ENCODE peak calls at places on chromosomes 3 and 15, in ten cellular contexts. K is upper lobe of right lung; R is spleen; T is MM.1S; Y is DND-41; W is GM12878; N is CD8-positive, alpha-beta T cell; D is mammary epithelial cell; L is suprapubic skin; O is tibial artery. B is an unnamed sample. For H3K27me3, the result is how much of the 10 kb centered on the place peaks cover.

GRCh38 chr15:27235689-27236088 is 264.7 kb downstream of the GABRG3 start:
- DNase-seq in R (no peak), L (no peak), W (no peak), Y (no peak), D (no peak), K (no peak), O (no peak), N (no peak), T (no peak), B (no peak)

GRCh38 chr3:36095238-36095637 is 285.1 kb upstream of the STAC start:
- DNase-seq in R (no peak), N (no peak), D (no peak), K (no peak), T (no peak), Y (no peak), O (no peak), L (no peak), W (no peak), B (no peak)

GRCh38 chr3:133570139-133570936 is 3.1 kb upstream of the CDV3 start:
- DNase-seq in N (no peak), D (peak), K (no peak), W (no peak), L (no peak), O (no peak), Y (no peak), T (no peak), R (no peak), B (peak)

GRCh38 chr3:44125882-44126281 is 115.8 kb upstream of the TOPAZ1 start:
- DNase-seq in T (no peak), D (no peak), W (no peak), L (no peak), Y (no peak), R (no peak), O (no peak), K (no peak), N (no peak), B (no peak)

GRCh38 chr15:99361541-99362185 is 110.4 kb downstream of the LRRC28 start:
- DNase-seq in K (no peak), W (no peak), T (no peak), R (no peak), N (no peak), O (no peak), D (peak), Y (no peak), L (no peak), B (no peak)

GRCh38 chr15:44535509-44536297 is 1.2 kb upstream of the EIF3J start:
- DNase-seq in O (no peak), W (no peak), L (no peak), K (no peak), R (peak), T (peak), D (no peak), N (no peak), Y (no peak), B (peak)

GRCh38 chr15:56261854-56262509 is 18.3 kb upstream of the RFX7 start:
- DNase-seq in O (no peak), K (no peak), L (no peak), W (no peak), D (peak), R (no peak), N (no peak), T (peak), Y (no peak), B (no peak)

GRCh38 chr3:128072454-128073184 is 20.4 kb downstream of the SEC61A1 start:
- DNase-seq in Y (no peak), K (peak), O (no peak), T (no peak), W (no peak), R (peak), L (peak), D (no peak), N (no peak), B (no peak)

GRCh38 chr15:39741258-39741657 is 41.4 kb downstream of the FSIP1 start:
- DNase-seq in T (no peak), R (no peak), O (no peak), K (no peak), D (no peak), W (no peak), Y (no peak), L (no peak), N (no peak), B (no peak)

GRCh38 chr3:45946307-45946706 is 3.0 kb downstream of the CXCR6 start:
- DNase-seq in D (no peak), O (no peak), T (no peak), L (no peak), Y (no peak), N (no peak), W (no peak), R (no peak), K (no peak), B (no peak)

GRCh38 chr15:74958908-74959642 is 2.5 kb upstream of the RPP25 start:
- DNase-seq in Y (no peak), K (no peak), O (no peak), L (no peak), W (no peak), R (no peak), D (no peak), T (no peak), N (no peak), B (peak)

GRCh38 chr15:52295421-52295991 is at the start of gene MYO5C:
- DNase-seq in N (no peak), L (peak), K (peak), Y (no peak), W (no peak), D (peak), O (peak), T (peak), R (peak), B (peak)

GRCh38 chr3:188594137-188594536 is 440.2 kb downstream of the LPP start:
- DNase-seq in T (no peak), K (no peak), O (no peak), N (no peak), Y (no peak), D (peak), W (no peak), L (no peak), R (no peak), B (no peak)

GRCh38 chr15:65363766-65364165 is 14.0 kb downstream of the IGDCC3 start:
- DNase-seq in T (no peak), Y (no peak), N (no peak), R (peak), D (no peak), W (no peak), L (no peak), O (no peak), K (peak), B (no peak)

GRCh38 chr3:128503751-128504532 is 10.9 kb upstream of the GATA2 start:
- DNase-seq in R (peak), O (no peak), W (no peak), K (no peak), N (no peak), D (no peak), T (no peak), Y (no peak), L (peak), B (peak)

GRCh38 chr3:4163006-4163405 is 140.2 kb upstream of the SETMAR start:
- DNase-seq in O (no peak), Y (no peak), D (no peak), W (no peak), T (no peak), K (no peak), R (no peak), N (no peak), L (no peak), B (no peak)

GRCh38 chr3:10017636-10018292 is 8.5 kb upstream of the FANCD2 start:
- DNase-seq in N (no peak), L (no peak), T (no peak), D (peak), Y (no peak), O (no peak), K (no peak), W (no peak), R (no peak), B (no peak)

GRCh38 chr3:71458895-71459294 is 124.6 kb downstream of the FOXP1 start:
- DNase-seq in D (no peak), W (no peak), L (no peak), K (no peak), R (no peak), N (no peak), Y (no peak), T (no peak), O (no peak), B (no peak)

GRCh38 chr3:34012102-34012461 is 213.7 kb downstream of the PDCD6IP start:
- DNase-seq in N (no peak), T (no peak), Y (no peak), L (no peak), K (no peak), O (no peak), R (no peak), W (no peak), D (peak), B (no peak)

GRCh38 chr3:97687734-97688133 is 76.8 kb upstream of the ARL6 start:
- DNase-seq in W (no peak), K (no peak), N (no peak), L (no peak), D (peak), Y (no peak), R (no peak), O (no peak), T (no peak), B (no peak)

GRCh38 chr3:64108281-64108680 is 85.0 kb upstream of the PSMD6 start:
- DNase-seq in K (no peak), L (no peak), N (no peak), W (no peak), Y (no peak), D (no peak), O (no peak), R (no peak), T (no peak), B (no peak)

GRCh38 chr15:71662306-71662705 is 148.0 kb upstream of the NR2E3 start:
- DNase-seq in T (no peak), K (no peak), O (no peak), N (no peak), W (no peak), Y (no peak), R (no peak), D (no peak), L (no peak), B (no peak)

GRCh38 chr15:64334530-64334929 is 21.4 kb downstream of the CSNK1G1 start:
- DNase-seq in R (no peak), D (no peak), T (no peak), Y (no peak), O (no peak), L (no peak), K (no peak), N (peak), W (no peak), B (no peak)

GRCh38 chr15:73751896-73752816 is 995 bp downstream of the INSYN1 start:
- DNase-seq in W (no peak), L (no peak), N (no peak), K (no peak), O (no peak), R (peak), T (no peak), D (no peak), Y (no peak), B (no peak)
- H3K27me3 ChIP-seq in W (under half), L (under half), N (under half), K (under half), O (under half), R (under half), T (half or more), D (under half), Y (under half), B (under half)

DNA sequence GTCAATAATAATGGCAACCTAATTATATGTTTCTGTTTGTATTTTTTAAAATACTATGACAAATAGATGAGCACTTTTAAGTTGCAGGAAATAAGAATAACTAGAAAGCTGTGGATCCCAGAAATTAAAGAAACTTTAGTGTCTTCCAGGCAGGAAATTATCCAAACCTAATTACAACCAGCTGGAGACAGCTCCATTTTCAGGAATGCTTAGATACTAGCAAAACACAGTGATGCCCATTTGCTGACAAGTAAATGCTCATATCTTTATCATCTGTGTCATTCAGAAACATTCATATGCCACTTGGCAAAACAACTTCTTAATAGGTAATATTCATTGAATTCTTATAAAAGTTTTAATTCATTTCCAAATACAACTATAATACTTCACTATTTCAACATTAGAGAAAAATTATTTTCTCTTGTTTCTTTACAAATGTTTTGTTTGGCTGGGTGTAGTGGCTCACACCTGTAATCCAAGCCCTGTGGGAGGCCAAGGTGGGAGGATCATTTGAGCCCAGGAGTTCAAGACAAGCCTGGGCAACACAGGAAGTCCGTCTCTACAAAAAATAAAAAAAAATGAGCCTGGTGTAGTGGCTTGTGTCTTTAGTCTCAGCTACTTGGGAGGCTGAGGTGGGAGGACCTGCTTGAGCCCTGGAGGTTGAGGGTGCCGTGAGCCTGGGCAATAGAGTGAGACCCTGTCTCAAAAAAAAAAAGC is 169.1 kb upstream of the TSPAN3 start:
- DNase-seq in R (no peak), D (peak), K (no peak), Y (no peak), L (no peak), N (no peak), T (no peak), O (no peak), W (no peak), B (no peak)
- H3K27ac ChIP-seq in R (no peak), D (no peak), K (no peak), Y (no peak), L (no peak), N (no peak), T (no peak), O (no peak), W (no peak), B (no peak)

GRCh38 chr3:150840733-150841515 is 64.3 kb downstream of the MINDY4B start:
- DNase-seq in R (no peak), L (no peak), K (no peak), Y (peak), O (no peak), T (no peak), N (no peak), D (no peak), W (no peak), B (no peak)
- TF ChIP-seq CTCF in R (no peak), L (no peak), K (no peak), Y (peak), O (no peak), T (no peak), N (no peak), D (no peak), W (no peak), B (no peak)

GRCh38 chr15:38053786-38054185 is 119.3 kb downstream of the TMCO5A start:
- DNase-seq in N (no peak), O (no peak), T (no peak), K (no peak), L (no peak), W (no peak), Y (no peak), D (no peak), R (no peak), B (no peak)
- H3K27me3 ChIP-seq in N (under half), O (under half), T (under half), K (under half), L (under half), W (under half), Y (under half), D (under half), R (under half), B (under half)

GRCh38 chr3:112093180-112093522 is 7.0 kb downstream of the C3orf52 start:
- DNase-seq in T (no peak), K (no peak), O (no peak), L (no peak), Y (no peak), D (no peak), R (no peak), W (no peak), N (no peak), B (no peak)
- H3K27ac ChIP-seq in T (peak), K (no peak), O (no peak), L (no peak), Y (no peak), D (no peak), R (no peak), W (no peak), N (no peak), B (no peak)

GRCh38 chr3:191238321-191238817 is 39.3 kb downstream of the OSTN start:
- DNase-seq in T (no peak), Y (no peak), O (no peak), L (no peak), K (no peak), R (no peak), D (no peak), N (no peak), W (no peak), B (no peak)

GRCh38 chr3:191240432-191240831 is 41.4 kb downstream of the OSTN start:
- DNase-seq in O (no peak), W (no peak), N (no peak), T (no peak), K (no peak), Y (no peak), R (no peak), L (no peak), D (no peak), B (no peak)

GRCh38 chr3:191239439-191240035 is 40.5 kb downstream of the OSTN start:
- DNase-seq in T (no peak), N (no peak), W (no peak), L (no peak), Y (no peak), K (no peak), D (no peak), R (no peak), O (no peak), B (no peak)

GRCh38 chr3:191246628-191247027 is 47.6 kb downstream of the OSTN start:
- DNase-seq in W (no peak), K (no peak), N (no peak), R (no peak), D (peak), L (no peak), O (no peak), Y (no peak), T (no peak), B (no peak)

DNA sequence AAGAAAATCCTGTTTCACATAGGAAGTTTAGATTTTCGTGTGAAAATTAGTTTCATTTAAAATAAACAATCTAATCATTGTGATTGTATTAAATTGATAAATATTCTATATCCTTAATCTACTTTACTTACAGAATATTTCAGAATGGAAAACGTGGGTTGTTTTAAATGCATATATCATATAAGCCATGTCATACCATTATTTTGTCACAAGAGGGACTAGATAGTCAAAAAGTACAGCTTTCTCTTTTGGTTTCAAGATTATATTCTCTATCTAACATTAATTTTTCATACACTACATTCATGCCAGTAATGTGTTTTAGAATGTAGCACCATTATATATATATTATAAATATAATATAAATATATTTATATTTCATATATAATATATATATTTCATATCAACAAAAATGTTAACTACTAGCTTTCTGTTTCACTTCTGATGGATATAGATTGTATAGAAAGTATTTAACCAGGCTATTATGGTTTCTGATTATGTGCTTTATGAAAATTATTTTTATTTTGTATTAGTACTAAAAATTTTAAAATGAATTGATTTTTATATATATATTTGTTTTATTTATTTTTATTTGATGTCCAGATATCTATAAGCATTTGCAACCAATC is 45.3 kb downstream of the OSTN start:
- DNase-seq in D (no peak), R (no peak), N (no peak), W (no peak), L (no peak), T (peak), Y (no peak), O (no peak), K (no peak), B (no peak)
- TF ChIP-seq CTCF in D (peak), R (peak), N (no peak), W (peak), L (no peak), T (peak), Y (peak), O (peak), K (peak), B (no peak)

GRCh38 chr3:134650431-134651346 is at the start of gene KY:
- DNase-seq in O (no peak), W (no peak), T (peak), K (peak), D (peak), Y (no peak), L (no peak), R (no peak), N (no peak), B (peak)
- H3K27me3 ChIP-seq in O (under half), W (under half), T (under half), K (under half), D (under half), Y (under half), L (under half), R (under half), N (under half), B (under half)